ENCODE peak calls at places on chromosomes 3 and 15, in six cellular contexts. N, I, U, Z, R and K are unnamed samples.

GRCh38 chr3:10511809-10512494 is 6.6 kb upstream of the ATP2B2 start:
- DNase-seq in N (no peak), I (no peak), U (peak), Z (peak), R (no peak), K (no peak)

GRCh38 chr3:113968986-113969385 is 21.2 kb downstream of the ZDHHC23 start:
- DNase-seq in N (no peak), I (peak), U (peak), Z (no peak), R (no peak), K (no peak)

GRCh38 chr3:52397676-52398399 is 47.1 kb downstream of the SEMA3G start:
- DNase-seq in N (no peak), I (no peak), U (no peak), Z (no peak), R (no peak), K (no peak)

GRCh38 chr3:46733026-46733800 is 15.5 kb upstream of the PRSS50 start:
- DNase-seq in N (no peak), I (no peak), U (peak), Z (no peak), R (no peak), K (no peak)

GRCh38 chr15:63234479-63234878 is 42.9 kb upstream of the APH1B start:
- DNase-seq in N (peak), I (no peak), U (peak), Z (no peak), R (no peak), K (no peak)

GRCh38 chr3:48426401-48426909 is 3.4 kb downstream of the PLXNB1 start:
- DNase-seq in N (no peak), I (no peak), U (no peak), Z (no peak), R (no peak), K (peak)

GRCh38 chr3:193010191-193010590 is 92.5 kb upstream of the MB21D2 start:
- DNase-seq in N (no peak), I (peak), U (peak), Z (no peak), R (no peak), K (no peak)

GRCh38 chr15:32029862-32030781 is at the start of gene CHRNA7:
- DNase-seq in N (peak), I (peak), U (no peak), Z (peak), R (no peak), K (peak)

GRCh38 chr3:113166357-113166718 is 45.0 kb upstream of the BOC start:
- DNase-seq in N (no peak), I (no peak), U (no peak), Z (no peak), R (no peak), K (no peak)

GRCh38 chr3:105593315-105593714 is 226.6 kb downstream of the ALCAM start:
- DNase-seq in N (no peak), I (no peak), U (no peak), Z (no peak), R (no peak), K (no peak)

GRCh38 chr15:95169701-95170459 is 938.5 kb downstream of the MCTP2 start:
- DNase-seq in N (no peak), I (no peak), U (peak), Z (no peak), R (no peak), K (no peak)

GRCh38 chr3:17039579-17039978 is 154.8 kb downstream of the PLCL2 start:
- DNase-seq in N (peak), I (no peak), U (peak), Z (peak), R (no peak), K (peak)

GRCh38 chr3:46724360-46724890 is 6.8 kb upstream of the PRSS50 start:
- DNase-seq in N (no peak), I (no peak), U (no peak), Z (no peak), R (no peak), K (no peak)

GRCh38 chr3:81249540-81250029 is 511.9 kb downstream of the GBE1 start:
- DNase-seq in N (peak), I (peak), U (peak), Z (peak), R (no peak), K (no peak)

GRCh38 chr15:58875343-58875742 is 58.1 kb downstream of the SLTM start:
- DNase-seq in N (no peak), I (no peak), U (no peak), Z (no peak), R (no peak), K (no peak)

GRCh38 chr15:97759363-97759762 is 201.1 kb upstream of the ARRDC4 start:
- DNase-seq in N (no peak), I (no peak), U (no peak), Z (no peak), R (no peak), K (no peak)

GRCh38 chr3:153513236-153513635 is 351.2 kb downstream of the RAP2B start:
- DNase-seq in N (peak), I (no peak), U (peak), Z (peak), R (no peak), K (no peak)

GRCh38 chr3:52606373-52607085 is 70.1 kb downstream of the UQCC5 start:
- DNase-seq in N (peak), I (peak), U (peak), Z (no peak), R (no peak), K (peak)

GRCh38 chr15:25671132-25671531 is 192.0 kb downstream of the ATP10A start:
- DNase-seq in N (no peak), I (no peak), U (peak), Z (peak), R (no peak), K (peak)

GRCh38 chr3:141255864-141256263 is 24.2 kb downstream of the PXYLP1 start:
- DNase-seq in N (peak), I (no peak), U (peak), Z (peak), R (no peak), K (no peak)

GRCh38 chr3:101216710-101217457 is 103.5 kb downstream of the IMPG2 start:
- DNase-seq in N (no peak), I (no peak), U (peak), Z (no peak), R (no peak), K (no peak)

GRCh38 chr3:27138562-27138961 is 230.6 kb downstream of the NEK10 start:
- DNase-seq in N (no peak), I (no peak), U (no peak), Z (no peak), R (no peak), K (no peak)

GRCh38 chr3:57079221-57079831 is 18.9 kb downstream of the SPATA12 start:
- DNase-seq in N (peak), I (peak), U (peak), Z (no peak), R (no peak), K (no peak)

GRCh38 chr3:48240000-48240710 is 749 bp upstream of the ZNF589 start:
- DNase-seq in N (no peak), I (no peak), U (no peak), Z (no peak), R (no peak), K (no peak)

GRCh38 chr3:177725165-177725564 is 527.9 kb upstream of the TBL1XR1 start:
- DNase-seq in N (no peak), I (no peak), U (no peak), Z (no peak), R (no peak), K (no peak)

GRCh38 chr15:25741253-25741575 is 121.9 kb downstream of the ATP10A start:
- DNase-seq in N (no peak), I (no peak), U (no peak), Z (no peak), R (no peak), K (no peak)

GRCh38 chr15:92043283-92043682 is 189.8 kb downstream of the SLCO3A1 start:
- DNase-seq in N (no peak), I (peak), U (no peak), Z (no peak), R (no peak), K (no peak)

GRCh38 chr15:27676647-27677046 is 422.5 kb downstream of the OCA2 start:
- DNase-seq in N (no peak), I (no peak), U (no peak), Z (no peak), R (no peak), K (no peak)

GRCh38 chr15:85542488-85542887 is 162.1 kb downstream of the AKAP13 start:
- DNase-seq in N (no peak), I (no peak), U (no peak), Z (no peak), R (no peak), K (no peak)

GRCh38 chr15:49174902-49175301 is 4.9 kb downstream of the GALK2 start:
- DNase-seq in N (no peak), I (no peak), U (no peak), Z (no peak), R (no peak), K (no peak)

GRCh38 chr3:101932326-101933108 is 83.2 kb downstream of the NFKBIZ start:
- DNase-seq in N (no peak), I (no peak), U (no peak), Z (no peak), R (no peak), K (no peak)

GRCh38 chr3:190558796-190559195 is 44.9 kb downstream of the IL1RAP start:
- DNase-seq in N (no peak), I (no peak), U (no peak), Z (no peak), R (no peak), K (no peak)

GRCh38 chr3:172750069-172750367 is 508 bp upstream of the ECT2 start:
- DNase-seq in N (no peak), I (no peak), U (no peak), Z (no peak), R (no peak), K (no peak)

GRCh38 chr15:80275946-80276345 is 23.9 kb upstream of the CTXND1 start:
- DNase-seq in N (peak), I (no peak), U (peak), Z (peak), R (no peak), K (no peak)

GRCh38 chr3:50250514-50250913 is 14.5 kb downstream of the GNAI2 start:
- DNase-seq in N (no peak), I (no peak), U (no peak), Z (no peak), R (no peak), K (no peak)

GRCh38 chr3:40843851-40844548 is 319.2 kb downstream of the ZNF621 start:
- DNase-seq in N (no peak), I (no peak), U (no peak), Z (no peak), R (no peak), K (no peak)

GRCh38 chr3:138862924-138863775 is 28.4 kb upstream of the PIK3CB start:
- DNase-seq in N (peak), I (peak), U (peak), Z (peak), R (no peak), K (no peak)

GRCh38 chr3:135992072-135992471 is 26.5 kb downstream of the PPP2R3A start:
- DNase-seq in N (no peak), I (no peak), U (peak), Z (peak), R (no peak), K (no peak)

GRCh38 chr15:58522865-58523264 is 91.1 kb downstream of the LIPC start:
- DNase-seq in N (no peak), I (no peak), U (no peak), Z (no peak), R (no peak), K (peak)